ENCODE peak calls at places on chromosomes 11 and 22, in six cellular contexts. One of them, this sample, is unnamed.

GRCh38 chr22:47539374-47539773 is 776.9 kb downstream of the TBC1D22A start:
- DNase-seq in H9: no peak
- DNase-seq in T47D: no peak
- DNase-seq in endothelial cell: no peak
- DNase-seq in activated CD4-positive, alpha-beta T cell treated with anti-CD3 and anti-CD28 coated beads, Interleukin-2, amount 50 U/mL, for 24 hours: no peak
- DNase-seq in anterior cingulate cortex: no peak
- DNase-seq in this sample: no peak

GRCh38 chr11:75371930-75372876 is 20.7 kb upstream of the ARRB1 start:
- DNase-seq in T47D: peak; percentile 59
- DNase-seq in H9: no peak
- DNase-seq in activated CD4-positive, alpha-beta T cell treated with anti-CD3 and anti-CD28 coated beads, Interleukin-2, amount 50 U/mL, for 24 hours: no peak
- DNase-seq in anterior cingulate cortex: no peak
- DNase-seq in endothelial cell: no peak
- DNase-seq in this sample: no peak

GRCh38 chr11:362642-363442 is 6.5 kb upstream of the B4GALNT4 start:
- DNase-seq in endothelial cell: no peak
- DNase-seq in T47D: no peak
- DNase-seq in H9: peak; percentile 26
- DNase-seq in anterior cingulate cortex: no peak
- DNase-seq in activated CD4-positive, alpha-beta T cell treated with anti-CD3 and anti-CD28 coated beads, Interleukin-2, amount 50 U/mL, for 24 hours: no peak
- DNase-seq in this sample: no peak

GRCh38 chr11:21582791-21583190 is 610.1 kb upstream of the ANO5 start:
- DNase-seq in H9: no peak
- DNase-seq in activated CD4-positive, alpha-beta T cell treated with anti-CD3 and anti-CD28 coated beads, Interleukin-2, amount 50 U/mL, for 24 hours: no peak
- DNase-seq in T47D: no peak
- DNase-seq in endothelial cell: no peak
- DNase-seq in anterior cingulate cortex: no peak
- DNase-seq in this sample: no peak

GRCh38 chr11:104161751-104162450 is 2.0 kb downstream of the PDGFD start:
- DNase-seq in anterior cingulate cortex: no peak
- DNase-seq in activated CD4-positive, alpha-beta T cell treated with anti-CD3 and anti-CD28 coated beads, Interleukin-2, amount 50 U/mL, for 24 hours: no peak
- DNase-seq in H9: no peak
- DNase-seq in endothelial cell: no peak
- DNase-seq in T47D: no peak
- DNase-seq in this sample: no peak

GRCh38 chr11:32991427-32991826 is 24.3 kb upstream of the DEPDC7 start:
- DNase-seq in H9: no peak
- DNase-seq in activated CD4-positive, alpha-beta T cell treated with anti-CD3 and anti-CD28 coated beads, Interleukin-2, amount 50 U/mL, for 24 hours: no peak
- DNase-seq in T47D: no peak
- DNase-seq in anterior cingulate cortex: no peak
- DNase-seq in endothelial cell: no peak
- DNase-seq in this sample: no peak

GRCh38 chr11:64998690-64999431 is 2.1 kb upstream of the BATF2 start:
- DNase-seq in H9: no peak
- DNase-seq in endothelial cell: no peak
- DNase-seq in activated CD4-positive, alpha-beta T cell treated with anti-CD3 and anti-CD28 coated beads, Interleukin-2, amount 50 U/mL, for 24 hours: no peak
- DNase-seq in anterior cingulate cortex: no peak
- DNase-seq in T47D: no peak
- DNase-seq in this sample: peak; percentile 69

GRCh38 chr22:29348956-29349355 is 33.5 kb upstream of the RASL10A start:
- DNase-seq in H9: no peak
- DNase-seq in anterior cingulate cortex: no peak
- DNase-seq in endothelial cell: no peak
- DNase-seq in T47D: no peak
- DNase-seq in activated CD4-positive, alpha-beta T cell treated with anti-CD3 and anti-CD28 coated beads, Interleukin-2, amount 50 U/mL, for 24 hours: no peak
- DNase-seq in this sample: no peak

GRCh38 chr11:2781413-2782274 is 81.8 kb upstream of the KCNQ1OT1 start:
- DNase-seq in endothelial cell: peak; percentile 3
- DNase-seq in T47D: no peak
- DNase-seq in activated CD4-positive, alpha-beta T cell treated with anti-CD3 and anti-CD28 coated beads, Interleukin-2, amount 50 U/mL, for 24 hours: no peak
- DNase-seq in H9: no peak
- DNase-seq in anterior cingulate cortex: no peak
- DNase-seq in this sample: no peak

GRCh38 chr11:72222106-72222891 is 2.3 kb upstream of the INPPL1 start:
- DNase-seq in endothelial cell: no peak
- DNase-seq in H9: peak; percentile 41
- DNase-seq in T47D: peak; percentile 81
- DNase-seq in anterior cingulate cortex: no peak
- DNase-seq in activated CD4-positive, alpha-beta T cell treated with anti-CD3 and anti-CD28 coated beads, Interleukin-2, amount 50 U/mL, for 24 hours: no peak
- DNase-seq in this sample: no peak

GRCh38 chr11:118820412-118821357 is 29.7 kb upstream of the DDX6 start:
- DNase-seq in endothelial cell: no peak
- DNase-seq in T47D: peak; percentile 90
- DNase-seq in anterior cingulate cortex: peak; percentile 36
- DNase-seq in H9: peak; percentile 44
- DNase-seq in activated CD4-positive, alpha-beta T cell treated with anti-CD3 and anti-CD28 coated beads, Interleukin-2, amount 50 U/mL, for 24 hours: peak; percentile 4
- DNase-seq in this sample: no peak

This sample was measured in HuH-7.